ENCODE peak calls at places on chromosomes 11 and 22, in seven cellular contexts. One of them, this sample, is unnamed.

GRCh38 chr22:49052023-49052538 is 775.6 kb downstream of the BRD1 start:
- DNase-seq in bronchial epithelial cell: no peak
- DNase-seq in hypothalamus: no peak
- DNase-seq in epithelial cell of esophagus: no peak
- DNase-seq in stimulated activated CD8-positive, alpha-beta memory T cell treated with anti-CD3 and anti-CD28 coated beads, Interleukin-15, amount 100 ng/mL, for 48 hours: no peak
- DNase-seq in coronary artery: no peak
- DNase-seq in stimulated activated naive CD4-positive, alpha-beta T cell: no peak
- DNase-seq in this sample: no peak

GRCh38 chr11:79119491-79120284 is 321.1 kb downstream of the TENM4 start:
- DNase-seq in coronary artery: no peak
- DNase-seq in epithelial cell of esophagus: no peak
- DNase-seq in stimulated activated naive CD4-positive, alpha-beta T cell: no peak
- DNase-seq in hypothalamus: no peak
- DNase-seq in stimulated activated CD8-positive, alpha-beta memory T cell treated with anti-CD3 and anti-CD28 coated beads, Interleukin-15, amount 100 ng/mL, for 48 hours: no peak
- DNase-seq in bronchial epithelial cell: no peak
- DNase-seq in this sample: no peak

GRCh38 chr22:47409501-47410275 is 647.2 kb downstream of the TBC1D22A start:
- DNase-seq in epithelial cell of esophagus: no peak
- DNase-seq in stimulated activated CD8-positive, alpha-beta memory T cell treated with anti-CD3 and anti-CD28 coated beads, Interleukin-15, amount 100 ng/mL, for 48 hours: no peak
- DNase-seq in hypothalamus: no peak
- DNase-seq in bronchial epithelial cell: no peak
- DNase-seq in stimulated activated naive CD4-positive, alpha-beta T cell: no peak
- DNase-seq in coronary artery: peak
- DNase-seq in this sample: no peak

GRCh38 chr11:46564459-46564858 is 29.4 kb downstream of the AMBRA1 start:
- DNase-seq in epithelial cell of esophagus: peak
- DNase-seq in stimulated activated naive CD4-positive, alpha-beta T cell: no peak
- DNase-seq in coronary artery: no peak
- DNase-seq in bronchial epithelial cell: peak
- DNase-seq in hypothalamus: no peak
- DNase-seq in stimulated activated CD8-positive, alpha-beta memory T cell treated with anti-CD3 and anti-CD28 coated beads, Interleukin-15, amount 100 ng/mL, for 48 hours: no peak
- DNase-seq in this sample: no peak

GRCh38 chr22:29073618-29074275 is 912 bp downstream of the KREMEN1 start:
- DNase-seq in epithelial cell of esophagus: peak
- DNase-seq in hypothalamus: no peak
- DNase-seq in stimulated activated CD8-positive, alpha-beta memory T cell treated with anti-CD3 and anti-CD28 coated beads, Interleukin-15, amount 100 ng/mL, for 48 hours: no peak
- DNase-seq in stimulated activated naive CD4-positive, alpha-beta T cell: no peak
- DNase-seq in coronary artery: no peak
- DNase-seq in bronchial epithelial cell: peak
- DNase-seq in this sample: no peak

GRCh38 chr11:94604496-94604895 is 37.3 kb downstream of the PIWIL4 start:
- DNase-seq in stimulated activated naive CD4-positive, alpha-beta T cell: no peak
- DNase-seq in stimulated activated CD8-positive, alpha-beta memory T cell treated with anti-CD3 and anti-CD28 coated beads, Interleukin-15, amount 100 ng/mL, for 48 hours: no peak
- DNase-seq in epithelial cell of esophagus: peak
- DNase-seq in coronary artery: no peak
- DNase-seq in bronchial epithelial cell: peak
- DNase-seq in hypothalamus: no peak
- DNase-seq in this sample: no peak

GRCh38 chr22:37311761-37312312 is 29.5 kb downstream of the CYTH4 start:
- DNase-seq in stimulated activated CD8-positive, alpha-beta memory T cell treated with anti-CD3 and anti-CD28 coated beads, Interleukin-15, amount 100 ng/mL, for 48 hours: no peak
- DNase-seq in bronchial epithelial cell: no peak
- DNase-seq in epithelial cell of esophagus: no peak
- DNase-seq in stimulated activated naive CD4-positive, alpha-beta T cell: no peak
- DNase-seq in coronary artery: no peak
- DNase-seq in hypothalamus: no peak
- DNase-seq in this sample: no peak

GRCh38 chr11:9150501-9150900 is 59.1 kb upstream of the SCUBE2 start:
- DNase-seq in stimulated activated naive CD4-positive, alpha-beta T cell: no peak
- DNase-seq in stimulated activated CD8-positive, alpha-beta memory T cell treated with anti-CD3 and anti-CD28 coated beads, Interleukin-15, amount 100 ng/mL, for 48 hours: no peak
- DNase-seq in epithelial cell of esophagus: peak
- DNase-seq in hypothalamus: no peak
- DNase-seq in bronchial epithelial cell: peak
- DNase-seq in coronary artery: no peak
- DNase-seq in this sample: no peak

GRCh38 chr11:101296896-101297295 is 167.3 kb upstream of the PGR start:
- DNase-seq in stimulated activated naive CD4-positive, alpha-beta T cell: no peak
- DNase-seq in hypothalamus: no peak
- DNase-seq in epithelial cell of esophagus: peak
- DNase-seq in stimulated activated CD8-positive, alpha-beta memory T cell treated with anti-CD3 and anti-CD28 coated beads, Interleukin-15, amount 100 ng/mL, for 48 hours: no peak
- DNase-seq in bronchial epithelial cell: peak
- DNase-seq in coronary artery: no peak
- DNase-seq in this sample: no peak

GRCh38 chr11:101817536-101817935 is 97.3 kb upstream of the CEP126 start:
- DNase-seq in coronary artery: no peak
- DNase-seq in bronchial epithelial cell: no peak
- DNase-seq in stimulated activated CD8-positive, alpha-beta memory T cell treated with anti-CD3 and anti-CD28 coated beads, Interleukin-15, amount 100 ng/mL, for 48 hours: no peak
- DNase-seq in stimulated activated naive CD4-positive, alpha-beta T cell: no peak
- DNase-seq in hypothalamus: no peak
- DNase-seq in epithelial cell of esophagus: no peak
- DNase-seq in this sample: no peak

GRCh38 chr11:126366064-126366822 is 10.8 kb downstream of the ST3GAL4 start:
- DNase-seq in coronary artery: no peak
- DNase-seq in epithelial cell of esophagus: no peak
- DNase-seq in stimulated activated CD8-positive, alpha-beta memory T cell treated with anti-CD3 and anti-CD28 coated beads, Interleukin-15, amount 100 ng/mL, for 48 hours: no peak
- DNase-seq in hypothalamus: no peak
- DNase-seq in stimulated activated naive CD4-positive, alpha-beta T cell: no peak
- DNase-seq in bronchial epithelial cell: no peak
- DNase-seq in this sample: no peak

GRCh38 chr22:37209140-37209845 is 3.0 kb downstream of the SSTR3 start:
- DNase-seq in stimulated activated naive CD4-positive, alpha-beta T cell: no peak
- DNase-seq in epithelial cell of esophagus: no peak
- DNase-seq in coronary artery: no peak
- DNase-seq in stimulated activated CD8-positive, alpha-beta memory T cell treated with anti-CD3 and anti-CD28 coated beads, Interleukin-15, amount 100 ng/mL, for 48 hours: no peak
- DNase-seq in bronchial epithelial cell: no peak
- DNase-seq in hypothalamus: no peak
- DNase-seq in this sample: no peak

GRCh38 chr22:41683616-41684015 is 5.1 kb downstream of the SNU13 start:
- DNase-seq in stimulated activated CD8-positive, alpha-beta memory T cell treated with anti-CD3 and anti-CD28 coated beads, Interleukin-15, amount 100 ng/mL, for 48 hours: no peak
- DNase-seq in stimulated activated naive CD4-positive, alpha-beta T cell: no peak
- DNase-seq in bronchial epithelial cell: no peak
- DNase-seq in epithelial cell of esophagus: no peak
- DNase-seq in coronary artery: no peak
- DNase-seq in hypothalamus: no peak
- DNase-seq in this sample: no peak

GRCh38 chr11:20597137-20597923 is 2.1 kb upstream of the SLC6A5 start:
- DNase-seq in bronchial epithelial cell: no peak
- DNase-seq in stimulated activated naive CD4-positive, alpha-beta T cell: no peak
- DNase-seq in stimulated activated CD8-positive, alpha-beta memory T cell treated with anti-CD3 and anti-CD28 coated beads, Interleukin-15, amount 100 ng/mL, for 48 hours: no peak
- DNase-seq in epithelial cell of esophagus: peak
- DNase-seq in coronary artery: no peak
- DNase-seq in hypothalamus: no peak
- DNase-seq in this sample: no peak

GRCh38 chr22:48943567-48944432 is 883.9 kb downstream of the BRD1 start:
- DNase-seq in epithelial cell of esophagus: no peak
- DNase-seq in bronchial epithelial cell: no peak
- DNase-seq in hypothalamus: no peak
- DNase-seq in coronary artery: peak
- DNase-seq in stimulated activated naive CD4-positive, alpha-beta T cell: no peak
- DNase-seq in stimulated activated CD8-positive, alpha-beta memory T cell treated with anti-CD3 and anti-CD28 coated beads, Interleukin-15, amount 100 ng/mL, for 48 hours: no peak
- DNase-seq in this sample: no peak

This sample was measured in GM12864.